ENCODE peak calls at places on chromosomes 7 and 10, in eight cellular contexts. T, G, Z, O, S, I, X and W are unnamed samples.
A peak's percentile ranks its signal among the peaks of the same experiment; 100 is the strongest.

GRCh38 chr7:81632418-81632817 is 137.4 kb downstream of the HGF start:
- DNase-seq in S (no peak), Z (no peak), G (no peak), O (no peak), X (no peak), I (no peak), T (no peak), W (no peak)

GRCh38 chr10:131860806-131861440 is 39.9 kb upstream of the PPP2R2D start:
- DNase-seq in X (no peak), G (no peak), I (no peak), O (no peak), T (no peak), S (no peak), Z (no peak), W (no peak)

GRCh38 chr7:36638140-36638539 is 86.2 kb downstream of the AOAH start:
- DNase-seq in G (no peak), X (no peak), O (no peak), S (no peak), I (no peak), Z (no peak), T (no peak), W (no peak)

GRCh38 chr10:46555713-46556514 is 544 bp downstream of the GPRIN2 start:
- DNase-seq in X (peak; percentile 63), Z (peak; percentile 76), G (peak; percentile 54), I (peak; percentile 87), O (no peak), S (no peak), T (peak; percentile 18), W (no peak)

GRCh38 chr7:44278451-44279161 is 46.8 kb downstream of the CAMK2B start:
- DNase-seq in O (peak; percentile 7), S (no peak), T (peak; percentile 11), I (peak; percentile 80), Z (peak; percentile 12), G (no peak), X (no peak), W (peak; percentile 12)

GRCh38 chr7:45910855-45911254 is 10.2 kb downstream of the IGFBP3 start:
- DNase-seq in G (no peak), I (no peak), Z (no peak), X (no peak), O (no peak), S (no peak), T (no peak), W (no peak)

GRCh38 chr7:34652784-34653183 is 5.2 kb upstream of the NPSR1 start:
- DNase-seq in I (no peak), O (no peak), X (no peak), G (peak; percentile 67), T (no peak), S (no peak), Z (no peak), W (no peak)

GRCh38 chr10:73991846-73992245 is 6.1 kb upstream of the VCL start:
- DNase-seq in Z (no peak), O (no peak), T (no peak), I (no peak), G (no peak), X (no peak), S (no peak), W (no peak)

GRCh38 chr10:131943021-131943814 is 38.5 kb downstream of the BNIP3 start:
- DNase-seq in O (no peak), S (peak; percentile 24), G (peak; percentile 4), I (no peak), X (no peak), T (peak; percentile 67), Z (peak; percentile 72), W (no peak)

DNA sequence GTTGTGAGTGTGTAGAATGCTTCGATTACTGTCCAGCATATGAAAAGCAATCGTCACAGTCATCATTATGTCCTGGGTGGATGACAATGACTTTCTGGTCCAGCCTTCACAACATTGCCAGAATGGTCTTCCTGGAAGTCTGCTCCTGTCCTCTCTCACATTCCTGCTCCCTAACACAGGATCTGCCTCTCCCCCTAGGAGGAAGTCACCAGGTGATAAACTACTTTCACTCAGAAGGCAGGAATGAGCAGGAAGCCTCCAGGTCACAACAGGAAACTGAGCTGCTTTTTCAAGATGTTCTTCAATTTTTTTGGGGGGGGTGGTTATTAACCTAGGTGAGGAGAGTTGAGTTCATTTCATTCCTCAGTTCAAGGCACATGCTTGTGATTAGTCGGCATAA is 13.6 kb upstream of the GPNMB start:
- DNase-seq in S (no peak), G (no peak), I (no peak), Z (no peak), T (no peak), O (no peak), X (no peak), W (no peak)
- TF ChIP-seq CTCF in S (no peak), G (no peak), I (no peak), Z (no peak), T (no peak), O (no peak), X (no peak), W (no peak)

GRCh38 chr10:103967433-103968142 is 648 bp downstream of the SLK start:
- DNase-seq in I (no peak), G (no peak), X (no peak), T (peak; percentile 28), Z (no peak), S (peak; percentile 24), O (no peak), W (no peak)
- TF ChIP-seq CTCF in I (no peak), G (no peak), X (no peak), T (no peak), Z (no peak), S (no peak), O (no peak), W (no peak)

GRCh38 chr10:17781856-17782255 is 27.3 kb upstream of the MRC1 start:
- DNase-seq in O (no peak), G (no peak), X (no peak), I (no peak), S (no peak), Z (no peak), T (no peak), W (no peak)
- TF ChIP-seq CTCF in O (no peak), G (no peak), X (no peak), I (no peak), S (no peak), Z (no peak), T (no peak), W (peak; percentile 32)

DNA sequence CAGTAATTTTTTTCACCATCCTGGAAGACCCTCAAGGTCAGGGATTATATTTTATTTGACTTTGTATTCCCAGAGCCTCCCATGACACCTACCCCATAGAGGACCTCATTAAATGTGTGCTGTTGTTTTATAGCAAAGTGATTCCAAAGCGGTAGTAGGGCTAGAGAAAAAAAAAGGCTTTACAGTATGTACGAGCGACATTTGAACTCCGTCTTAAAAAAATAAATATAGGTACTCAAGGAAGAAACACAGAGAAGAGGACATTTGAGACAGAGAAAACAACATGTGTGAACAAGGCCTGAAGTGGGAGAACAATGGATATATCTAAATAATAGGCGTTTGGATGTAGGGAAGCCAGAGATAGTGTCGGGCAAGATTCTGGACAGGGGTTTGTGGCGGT is 337.4 kb downstream of the PCDH15 start:
- DNase-seq in S (no peak), I (no peak), G (no peak), X (no peak), Z (no peak), O (no peak), T (no peak), W (no peak)
- TF ChIP-seq CTCF in S (no peak), I (no peak), G (no peak), X (no peak), Z (no peak), O (no peak), T (no peak), W (no peak)

GRCh38 chr10:1116051-1116450 is 59.9 kb downstream of the WDR37 start:
- DNase-seq in O (no peak), Z (no peak), X (no peak), G (no peak), S (no peak), T (peak; percentile 19), I (peak; percentile 77), W (no peak)

GRCh38 chr10:1115262-1115955 is 59.2 kb downstream of the WDR37 start:
- DNase-seq in S (no peak), Z (no peak), X (no peak), O (no peak), G (no peak), I (peak; percentile 59), T (no peak), W (no peak)

GRCh38 chr10:1117651-1118050 is 61.5 kb downstream of the WDR37 start:
- DNase-seq in X (no peak), I (peak; percentile 49), G (no peak), T (peak; percentile 29), S (no peak), O (no peak), Z (no peak), W (no peak)

GRCh38 chr10:1116696-1117254 is 60.6 kb downstream of the WDR37 start:
- DNase-seq in I (peak; percentile 48), Z (no peak), O (no peak), S (no peak), G (no peak), T (peak; percentile 16), X (no peak), W (no peak)

DNA sequence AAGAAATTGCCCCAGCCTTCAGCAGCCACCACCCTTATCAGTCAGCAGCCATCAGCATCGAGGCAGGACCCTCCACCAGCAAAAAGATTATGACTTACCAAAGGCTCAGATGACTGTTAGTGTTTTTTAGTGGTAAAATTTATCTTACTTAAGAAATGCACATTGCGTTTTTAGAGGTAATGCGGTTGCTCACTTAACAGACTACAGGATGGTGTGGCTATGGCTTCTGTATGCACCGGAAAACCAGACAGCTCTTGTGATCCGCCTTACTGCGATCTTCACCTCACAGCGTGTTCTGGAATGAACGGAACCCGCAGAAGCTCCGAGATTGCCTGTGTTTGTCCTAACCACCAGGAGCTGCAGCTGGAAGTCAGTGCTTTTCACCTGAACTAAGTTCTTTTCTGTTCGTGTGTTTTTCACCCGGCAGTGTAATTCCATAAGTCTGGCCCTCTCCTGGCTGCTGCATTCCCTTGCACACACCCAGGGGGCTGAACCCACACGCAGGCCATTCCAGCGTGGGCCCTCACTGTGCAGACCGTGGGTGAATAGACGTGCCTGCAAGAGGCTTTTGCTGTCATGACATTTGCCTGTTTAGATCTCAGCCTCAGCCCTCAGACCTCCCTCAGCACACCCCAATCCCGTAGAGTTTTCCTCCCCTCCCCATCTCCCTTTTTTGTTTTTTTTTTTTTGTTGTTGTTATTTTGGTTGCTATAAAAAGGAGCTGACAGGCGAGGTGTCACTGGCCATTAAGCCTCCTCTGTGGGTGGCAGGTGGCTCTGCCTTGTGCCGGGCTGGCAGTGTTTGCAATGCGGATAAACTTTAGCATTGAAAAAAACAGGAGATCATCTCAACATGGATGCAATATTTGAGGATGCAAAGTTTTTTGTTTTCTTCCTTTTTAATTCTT is 58.4 kb downstream of the WDR37 start:
- DNase-seq in S (no peak), T (peak; percentile 13), Z (no peak), I (peak; percentile 51), X (no peak), G (no peak), O (no peak), W (no peak)
- TF ChIP-seq CTCF in S (no peak), T (no peak), Z (no peak), I (no peak), X (no peak), G (no peak), O (no peak), W (no peak)